ENCODE peak calls at places on chromosomes 16 and 17, in four cellular contexts. F is SK-N-SH, A is endothelial cell of umbilical vein, S is GM23338. G is an unnamed sample.

GRCh38 chr17:42609182-42609813 is at the start of the genes RETREG3 and TUBG1:
- DNase-seq in F (peak; percentile 100), A (peak; percentile 99), S (peak; percentile 99), G (peak; percentile 99)

GRCh38 chr17:69175262-69175811 is 33.6 kb upstream of the ABCA6 start:
- DNase-seq in F (no peak), A (no peak), S (no peak), G (no peak)

GRCh38 chr17:32486091-32486700 is 597 bp upstream of the CDK5R1 start:
- DNase-seq in F (peak; percentile 96), A (peak; percentile 70), S (peak; percentile 89), G (peak; percentile 77)

GRCh38 chr17:75077072-75077489 is 10.7 kb upstream of the SLC16A5 start:
- DNase-seq in F (no peak), A (no peak), S (peak; percentile 69), G (no peak)

GRCh38 chr17:41308251-41308917 is 725 bp downstream of the KRTAP16-1 start:
- DNase-seq in F (no peak), A (no peak), S (no peak), G (peak; percentile 55)

GRCh38 chr17:54968954-54969400 is 412 bp downstream of the STXBP4 start:
- DNase-seq in F (peak; percentile 69), A (no peak), S (no peak), G (no peak)

GRCh38 chr16:9258423-9259051 is 167.1 kb downstream of the HAPSTR1 start:
- DNase-seq in F (peak; percentile 63), A (peak; percentile 3), S (peak; percentile 87), G (peak; percentile 70)

GRCh38 chr16:59412275-59412841 is 678.2 kb upstream of the GOT2 start:
- DNase-seq in F (no peak), A (peak; percentile 32), S (peak; percentile 56), G (no peak)

GRCh38 chr16:22630242-22630641 is 119.6 kb downstream of the NPIPB5 start:
- DNase-seq in F (no peak), A (no peak), S (no peak), G (no peak)

GRCh38 chr17:16477255-16477654 is 14.7 kb downstream of the LRRC75A start:
- DNase-seq in F (no peak), A (peak; percentile 84), S (no peak), G (no peak)

GRCh38 chr16:14194706-14195105 is 123.6 kb downstream of the MRTFB start:
- DNase-seq in F (no peak), A (no peak), S (no peak), G (no peak)

GRCh38 chr17:49337900-49338299 is 24.1 kb downstream of the ZNF652 start:
- DNase-seq in F (no peak), A (peak; percentile 30), S (no peak), G (no peak)

GRCh38 chr17:10127819-10128375 is 70.5 kb downstream of the GAS7 start:
- DNase-seq in F (no peak), A (no peak), S (peak; percentile 19), G (no peak)

GRCh38 chr16:88993006-88993787 is 16.2 kb upstream of the CBFA2T3 start:
- DNase-seq in F (no peak), A (no peak), S (no peak), G (peak; percentile 67)

GRCh38 chr17:57810740-57811632 is 38.9 kb downstream of the MRPS23 start:
- DNase-seq in F (peak; percentile 74), A (no peak), S (no peak), G (no peak)

GRCh38 chr16:89903908-89904515 is 14.7 kb upstream of the MC1R start:
- DNase-seq in F (no peak), A (no peak), S (no peak), G (no peak)

GRCh38 chr17:34386343-34386924 is 23.4 kb upstream of the CCL1 start:
- DNase-seq in F (no peak), A (no peak), S (no peak), G (no peak)

GRCh38 chr17:22310717-22311686 is 618.7 kb downstream of the KCNJ18 start:
- DNase-seq in F (no peak), A (no peak), S (peak; percentile 4), G (no peak)

GRCh38 chr16:4882261-4882632 is 35.0 kb downstream of the UBN1 start:
- DNase-seq in F (peak; percentile 73), A (peak; percentile 21), S (no peak), G (no peak)

GRCh38 chr17:56699186-56699895 is 105.8 kb downstream of the NOG start:
- DNase-seq in F (peak; percentile 38), A (peak; percentile 56), S (peak; percentile 80), G (no peak)

GRCh38 chr17:63623786-63624185 is 1.6 kb downstream of the MAP3K3 start:
- DNase-seq in F (no peak), A (peak; percentile 37), S (no peak), G (no peak)
- H3K79me2 ChIP-seq in F (peaks cover 59% of the 10 kb centered on the region), A (peaks cover 54% of the 10 kb centered on the region), S (peaks cover 53% of the 10 kb centered on the region), G (peaks cover 22% of the 10 kb centered on the region)

GRCh38 chr17:45048795-45049563 is 2.5 kb downstream of the DCAKD start:
- DNase-seq in F (peak; percentile 38), A (no peak), S (no peak), G (peak; percentile 19)
- H3K79me2 ChIP-seq in F (peaks cover 78% of the 10 kb centered on the region), A (peaks cover 25% of the 10 kb centered on the region), S (peaks cover 45% of the 10 kb centered on the region), G (peaks cover 36% of the 10 kb centered on the region)

GRCh38 chr17:78748048-78748729 is 33.9 kb downstream of the CYTH1 start:
- DNase-seq in F (no peak), A (no peak), S (no peak), G (no peak)
- H3K79me2 ChIP-seq in F (peaks cover 84% of the 10 kb centered on the region), A (peaks cover 3% of the 10 kb centered on the region), S (peaks cover 9% of the 10 kb centered on the region), G (peaks cover 99% of the 10 kb centered on the region)

GRCh38 chr17:37847811-37848331 is 76.3 kb upstream of the TBC1D3K start:
- DNase-seq in F (no peak), A (no peak), S (no peak), G (no peak)
- H3K79me2 ChIP-seq in F (no peaks in the 10 kb centered on the region), A (no peaks in the 10 kb centered on the region), S (no peaks in the 10 kb centered on the region), G (no peaks in the 10 kb centered on the region)

DNA sequence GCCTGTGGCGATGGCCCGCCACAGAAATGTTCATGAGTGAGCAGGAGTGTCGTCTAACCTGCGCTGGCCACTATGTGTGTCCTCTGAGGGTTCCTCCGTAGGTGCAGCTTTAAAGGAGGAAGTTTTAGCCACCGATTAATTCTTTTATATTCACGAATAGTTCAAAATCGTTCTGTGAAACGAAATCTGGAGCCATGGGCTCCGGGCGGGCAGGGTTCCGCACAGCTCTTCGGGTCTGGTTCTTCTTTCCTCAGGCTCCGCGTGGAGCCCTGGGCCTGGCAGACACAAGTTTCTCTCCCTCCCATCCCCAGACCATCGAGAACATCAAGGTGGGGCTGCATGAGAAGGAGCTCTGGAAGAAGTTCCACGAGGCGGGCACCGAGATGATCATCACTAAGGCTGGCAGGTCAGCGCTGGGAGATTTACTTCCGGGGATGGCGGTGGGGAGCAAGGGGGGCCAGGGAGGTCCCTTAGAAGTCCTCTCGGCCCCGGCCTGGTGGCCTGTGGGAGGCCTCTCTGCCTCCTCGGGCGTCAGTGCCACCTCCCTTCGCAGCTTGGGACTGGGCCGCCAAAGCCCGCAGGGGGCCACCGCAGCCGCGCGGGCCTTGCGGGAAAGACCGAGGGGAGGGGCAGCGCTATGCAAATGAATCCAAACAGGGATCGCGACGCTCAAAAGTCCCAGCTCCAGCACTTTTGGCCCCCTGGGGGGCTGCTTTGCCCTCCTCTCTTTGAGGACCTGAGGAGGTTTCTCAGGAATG is 5.2 kb downstream of the TBX4 start:
- DNase-seq in F (no peak), A (no peak), S (peak; percentile 71), G (no peak)
- H3K79me2 ChIP-seq in F (no peaks in the 10 kb centered on the region), A (no peaks in the 10 kb centered on the region), S (no peaks in the 10 kb centered on the region), G (no peaks in the 10 kb centered on the region)

GRCh38 chr17:60303406-60304099 is 88.4 kb downstream of the USP32 start:
- DNase-seq in F (no peak), A (no peak), S (no peak), G (no peak)

GRCh38 chr17:60297729-60298293 is 94.1 kb downstream of the USP32 start:
- DNase-seq in F (no peak), A (no peak), S (no peak), G (no peak)

GRCh38 chr17:60301644-60302043 is 90.3 kb downstream of the USP32 start:
- DNase-seq in F (no peak), A (no peak), S (no peak), G (no peak)

GRCh38 chr17:60300949-60301348 is 91.0 kb downstream of the USP32 start:
- DNase-seq in F (no peak), A (no peak), S (no peak), G (no peak)

DNA sequence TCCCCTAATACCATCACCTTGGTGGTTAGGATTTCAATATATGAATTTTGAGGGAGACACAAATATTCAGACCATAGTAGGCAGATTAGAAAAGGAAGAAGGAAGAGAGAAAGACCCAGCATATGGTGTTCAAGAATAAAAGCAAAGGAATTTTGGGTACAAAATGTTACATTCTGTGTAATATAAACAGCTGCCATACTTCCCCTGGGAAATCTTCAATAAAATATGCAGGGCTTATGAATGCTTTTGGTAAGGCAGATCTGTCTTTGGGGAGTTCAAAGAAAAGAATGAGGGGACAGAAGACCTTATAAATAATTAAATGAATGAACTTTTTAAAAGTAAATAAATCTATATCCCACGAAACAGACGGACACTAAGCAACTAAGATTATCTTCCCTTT is 91.9 kb downstream of the USP32 start:
- DNase-seq in F (no peak), A (no peak), S (no peak), G (no peak)
- H3K79me2 ChIP-seq in F (peaks cover 49% of the 10 kb centered on the region), A (peaks cover 17% of the 10 kb centered on the region), S (peaks cover 71% of the 10 kb centered on the region), G (no peaks in the 10 kb centered on the region)

GRCh38 chr17:17729620-17730249 is 48.5 kb downstream of the RAI1 start:
- DNase-seq in F (peak; percentile 73), A (no peak), S (peak; percentile 81), G (peak; percentile 71)
- H3K79me2 ChIP-seq in F (peaks cover 79% of the 10 kb centered on the region), A (peaks cover 61% of the 10 kb centered on the region), S (no peaks in the 10 kb centered on the region), G (no peaks in the 10 kb centered on the region)

GRCh38 chr16:81509404-81509803 is 64.8 kb downstream of the CMIP start:
- DNase-seq in F (no peak), A (no peak), S (no peak), G (no peak)
- H3K79me2 ChIP-seq in F (peaks cover 19% of the 10 kb centered on the region), A (peaks cover 34% of the 10 kb centered on the region), S (peaks cover 96% of the 10 kb centered on the region), G (peaks cover 8% of the 10 kb centered on the region)

GRCh38 chr16:24318670-24319069 is 62.5 kb downstream of the CACNG3 start:
- DNase-seq in F (no peak), A (no peak), S (peak; percentile 71), G (no peak)
- H3K79me2 ChIP-seq in F (no peaks in the 10 kb centered on the region), A (no peaks in the 10 kb centered on the region), S (no peaks in the 10 kb centered on the region), G (no peaks in the 10 kb centered on the region)